ENCODE peak calls at places on chromosomes 6 and 20, in ten cellular contexts. M, L, U, F, O, E, N, Y, P and X are unnamed samples.

GRCh38 chr20:53939554-53940355 is 130.6 kb downstream of the BCAS1 start:
- DNase-seq in P (peak; percentile 94), E (peak; percentile 94), U (peak; percentile 96), O (peak; percentile 94), F (peak; percentile 83), N (peak; percentile 93), Y (peak; percentile 95), L (peak; percentile 98), M (peak; percentile 79), X (peak; percentile 96)

GRCh38 chr6:142874676-142875075 is 70.3 kb downstream of the HIVEP2 start:
- DNase-seq in F (no peak), N (no peak), U (no peak), Y (no peak), O (no peak), E (no peak), L (no peak), M (no peak), P (no peak), X (no peak)

GRCh38 chr20:8187740-8188139 is 55.7 kb downstream of the PLCB1 start:
- DNase-seq in N (no peak), F (no peak), L (no peak), M (no peak), E (no peak), Y (no peak), O (no peak), P (no peak), U (no peak), X (no peak)

GRCh38 chr6:166351715-166352285 is 9.5 kb upstream of the SFT2D1 start:
- DNase-seq in U (peak; percentile 69), O (no peak), L (no peak), P (no peak), M (no peak), E (no peak), Y (peak; percentile 19), N (no peak), F (no peak), X (no peak)

GRCh38 chr6:20652276-20652675 is 118.0 kb downstream of the CDKAL1 start:
- DNase-seq in P (no peak), Y (no peak), N (no peak), E (no peak), U (no peak), M (no peak), L (no peak), F (no peak), O (no peak), X (no peak)

GRCh38 chr6:40947876-40948514 is 91.0 kb downstream of the UNC5CL start:
- DNase-seq in M (no peak), P (no peak), U (peak; percentile 6), O (no peak), F (no peak), L (peak; percentile 61), E (no peak), N (no peak), Y (no peak), X (no peak)

GRCh38 chr6:169618526-169619490 is 83.0 kb downstream of the WDR27 start:
- DNase-seq in F (no peak), N (no peak), P (no peak), O (no peak), M (no peak), L (no peak), U (no peak), E (no peak), Y (no peak), X (no peak)

GRCh38 chr20:33843854-33844253 is 32.7 kb downstream of the CHMP4B start:
- DNase-seq in U (peak; percentile 61), M (peak; percentile 52), F (no peak), N (no peak), O (no peak), Y (no peak), E (no peak), P (no peak), L (no peak), X (no peak)

GRCh38 chr20:60224914-60225313 is 266.7 kb downstream of the CDH26 start:
- DNase-seq in U (no peak), Y (no peak), O (peak; percentile 21), L (peak; percentile 86), M (no peak), E (no peak), F (no peak), N (no peak), P (peak; percentile 31), X (no peak)

GRCh38 chr20:19492937-19493336 is 265.1 kb upstream of the RIN2 start:
- DNase-seq in F (no peak), N (no peak), Y (no peak), E (no peak), L (no peak), U (no peak), O (no peak), P (no peak), M (no peak), X (no peak)

DNA sequence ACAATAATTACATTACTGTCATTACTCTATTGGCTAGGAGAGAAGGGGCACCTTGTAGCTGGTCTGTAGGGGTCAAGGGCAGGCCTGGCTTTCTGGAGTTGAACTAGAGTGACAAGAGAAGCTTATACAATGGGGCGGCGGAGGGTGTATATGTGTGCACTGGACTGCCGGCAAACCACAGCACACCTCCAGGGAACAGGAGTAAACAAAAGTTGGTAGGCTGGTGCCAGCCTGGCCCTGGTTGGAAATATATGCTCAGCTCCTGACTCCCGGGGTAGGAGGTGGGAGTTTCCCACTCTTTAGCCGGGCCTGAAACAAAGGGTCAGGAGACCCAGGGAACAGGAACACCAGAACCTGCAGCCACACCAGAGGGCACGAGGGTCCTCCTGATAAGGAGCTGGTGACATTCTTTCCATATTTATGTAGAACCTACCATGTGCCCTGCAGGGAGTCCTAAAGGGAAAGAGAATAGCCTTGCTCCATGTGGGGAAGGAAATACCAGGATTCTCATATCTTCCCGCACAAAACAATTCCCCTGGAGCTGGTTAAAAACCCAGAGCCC is 5.1 kb downstream of the C6orf132 start:
- DNase-seq in O (no peak), L (peak; percentile 87), P (peak; percentile 34), U (no peak), M (no peak), F (no peak), Y (no peak), E (no peak), N (no peak), X (no peak)
- TF ChIP-seq CTCF in O (no peak), L (no peak), P (no peak), U (no peak), M (no peak), F (no peak), Y (no peak), E (no peak), N (no peak), X (no peak)

GRCh38 chr20:63488331-63489251 is 10.3 kb downstream of the EEF1A2 start:
- DNase-seq in E (no peak), U (no peak), F (no peak), N (no peak), M (no peak), O (peak; percentile 49), Y (no peak), P (no peak), L (peak; percentile 73), X (no peak)
- H3K4me3 ChIP-seq in E (no peak overlapping the region), U (no peak overlapping the region), F (no peak overlapping the region), N (no peak overlapping the region), M (no peak overlapping the region), O (no peak overlapping the region), Y (no peak overlapping the region), P (no peak overlapping the region), L (no peak overlapping the region), X (no peak overlapping the region)

DNA sequence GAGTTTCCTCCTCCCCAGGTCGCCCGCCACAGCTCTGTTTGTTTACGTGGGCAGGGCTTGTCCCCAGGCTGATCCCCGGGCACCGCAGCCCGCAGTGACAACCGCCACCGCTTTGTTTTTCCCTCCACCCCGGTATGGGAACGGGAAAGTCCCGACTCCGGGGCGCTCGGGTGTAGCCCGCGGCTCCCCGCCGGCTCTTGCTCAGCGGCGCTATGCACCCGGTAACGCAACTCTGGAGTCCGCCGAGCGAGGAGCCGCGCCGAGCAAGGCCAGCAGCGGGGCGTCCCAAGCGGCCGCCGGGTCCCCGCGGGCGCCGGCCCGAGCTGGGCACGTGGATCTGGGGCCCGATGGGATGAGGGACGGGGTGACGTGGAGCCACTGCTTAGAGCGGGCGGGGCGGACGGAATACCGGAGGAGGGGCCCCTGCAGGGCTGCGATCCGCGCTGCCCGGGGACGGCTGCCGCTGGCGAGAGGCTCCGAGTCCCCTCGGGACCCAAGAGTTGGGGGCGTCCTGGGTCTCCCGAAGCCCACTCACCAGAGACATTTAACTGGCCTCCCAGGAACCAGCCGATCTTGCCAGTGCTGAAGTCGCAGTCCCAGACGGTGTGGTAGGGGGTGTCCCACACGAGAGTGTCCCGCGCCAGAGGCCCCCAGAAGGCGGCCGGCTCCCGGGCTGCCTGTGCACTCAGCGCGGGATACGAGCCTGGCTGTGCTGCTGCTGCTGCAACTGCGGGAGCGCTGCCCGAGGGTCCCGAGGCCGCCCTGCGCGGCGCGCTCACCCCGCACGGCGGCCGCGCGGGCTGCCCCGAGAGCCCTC is 497 bp downstream of the ACSS1 start:
- DNase-seq in U (peak; percentile 77), L (peak; percentile 77), O (peak; percentile 50), Y (peak; percentile 84), E (peak; percentile 83), P (peak; percentile 64), M (peak; percentile 84), N (peak; percentile 80), F (peak; percentile 58), X (no peak)
- TF ChIP-seq CTCF in U (no peak), L (no peak), O (no peak), Y (no peak), E (peak; percentile 15), P (no peak), M (no peak), N (no peak), F (no peak), X (no peak)

GRCh38 chr6:106100755-106101154 is 14.6 kb downstream of the PRDM1 start:
- DNase-seq in P (no peak), N (no peak), F (no peak), Y (no peak), M (no peak), O (no peak), L (no peak), E (no peak), U (no peak), X (no peak)
- H3K4me3 ChIP-seq in P (no peak overlapping the region), N (no peak overlapping the region), F (no peak overlapping the region), Y (no peak overlapping the region), M (peak overlapping the region; percentile 2), O (no peak overlapping the region), L (no peak overlapping the region), E (no peak overlapping the region), U (peak overlapping the region; percentile 64), X (no peak overlapping the region)

DNA sequence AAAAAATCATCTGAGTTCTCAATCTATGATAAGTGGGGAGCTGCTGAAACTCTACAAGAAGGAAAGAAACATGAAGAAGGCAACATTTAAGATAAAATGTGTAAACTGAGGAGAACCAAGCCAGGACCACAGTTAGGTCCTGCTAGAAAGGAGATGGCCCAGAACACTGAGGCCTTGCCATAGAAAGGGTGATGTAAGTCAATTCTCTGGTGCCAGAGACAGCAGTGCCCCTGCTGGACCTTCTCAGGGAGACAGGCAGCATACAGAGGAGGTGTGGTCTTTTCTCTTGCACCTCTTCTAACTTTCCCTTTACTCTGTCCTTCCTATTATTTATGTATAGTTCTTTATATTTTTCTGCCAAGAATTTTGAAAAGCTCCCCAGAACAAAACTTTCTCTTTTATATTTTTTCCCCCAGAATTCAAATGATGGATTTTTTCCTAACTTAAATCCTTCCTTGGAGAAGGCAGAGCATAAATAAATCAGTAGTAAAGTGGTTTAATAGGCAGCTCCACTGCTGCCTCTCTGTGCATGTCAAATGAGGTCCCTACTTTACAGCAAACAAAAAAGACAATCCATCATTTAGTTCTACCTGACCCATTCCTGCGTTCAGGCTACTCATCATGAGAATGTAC is 9.0 kb downstream of the UQCC2 start:
- DNase-seq in Y (no peak), N (peak; percentile 49), F (no peak), P (peak; percentile 57), E (no peak), O (peak; percentile 56), U (peak; percentile 67), M (no peak), L (peak; percentile 81), X (peak; percentile 58)
- TF ChIP-seq CTCF in Y (peak; percentile 45), N (peak; percentile 46), F (no peak), P (no peak), E (peak; percentile 66), O (peak; percentile 65), U (peak; percentile 58), M (no peak), L (peak; percentile 75), X (peak; percentile 83)